ENCODE peak calls at places on chromosomes 13 and 19, in four cellular contexts. One of them, this sample, is unnamed.
A peak's percentile ranks its signal among the peaks of the same experiment; 100 is the strongest.

GRCh38 chr13:50449465-50449864 is 394.0 kb downstream of the DLEU7 start:
- DNase-seq in trophoblast cell: no peak
- DNase-seq in endothelial cell of umbilical vein: peak; percentile 72
- DNase-seq in pancreas: no peak
- DNase-seq in this sample: no peak

GRCh38 chr13:44197791-44198770 is 175.5 kb upstream of the SERP2 start:
- DNase-seq in endothelial cell of umbilical vein: no peak
- DNase-seq in pancreas: no peak
- DNase-seq in trophoblast cell: peak; percentile 94
- DNase-seq in this sample: no peak

GRCh38 chr13:99122171-99122570 is 78.5 kb upstream of the UBAC2 start:
- DNase-seq in pancreas: no peak
- DNase-seq in trophoblast cell: no peak
- DNase-seq in endothelial cell of umbilical vein: no peak
- DNase-seq in this sample: no peak

GRCh38 chr19:5578094-5578846 is 10.5 kb upstream of the TINCR start:
- DNase-seq in trophoblast cell: peak; percentile 85
- DNase-seq in pancreas: peak; percentile 74
- DNase-seq in endothelial cell of umbilical vein: peak; percentile 38
- DNase-seq in this sample: peak; percentile 53

GRCh38 chr13:70792121-70792520 is 683.9 kb upstream of the KLHL1 start:
- DNase-seq in trophoblast cell: no peak
- DNase-seq in endothelial cell of umbilical vein: no peak
- DNase-seq in pancreas: no peak
- DNase-seq in this sample: no peak

GRCh38 chr13:20945952-20946383 is 43.4 kb upstream of the XPO4 start:
- DNase-seq in pancreas: no peak
- DNase-seq in endothelial cell of umbilical vein: peak; percentile 21
- DNase-seq in trophoblast cell: peak; percentile 35
- DNase-seq in this sample: no peak

GRCh38 chr13:22428188-22428828 is 752.5 kb upstream of the SGCG start:
- DNase-seq in endothelial cell of umbilical vein: no peak
- DNase-seq in pancreas: no peak
- DNase-seq in trophoblast cell: peak; percentile 81
- DNase-seq in this sample: no peak

GRCh38 chr19:13839193-13839937 is 37.6 kb upstream of the NANOS3 start:
- DNase-seq in endothelial cell of umbilical vein: peak; percentile 87
- DNase-seq in pancreas: peak; percentile 77
- DNase-seq in trophoblast cell: peak; percentile 83
- DNase-seq in this sample: peak; percentile 77

GRCh38 chr19:48400018-48400742 is 6.7 kb downstream of the GRIN2D start:
- DNase-seq in endothelial cell of umbilical vein: peak; percentile 75
- DNase-seq in trophoblast cell: peak; percentile 83
- DNase-seq in pancreas: peak; percentile 46
- DNase-seq in this sample: peak; percentile 42

GRCh38 chr13:85197431-85197830 is 601.8 kb downstream of the SLITRK6 start:
- DNase-seq in endothelial cell of umbilical vein: peak; percentile 55
- DNase-seq in trophoblast cell: no peak
- DNase-seq in pancreas: no peak
- DNase-seq in this sample: no peak

GRCh38 chr13:46523972-46524737 is 28.8 kb upstream of the LRCH1 start:
- DNase-seq in endothelial cell of umbilical vein: peak; percentile 15
- DNase-seq in trophoblast cell: no peak
- DNase-seq in pancreas: no peak
- DNase-seq in this sample: no peak

GRCh38 chr19:43425567-43426392 is 11.1 kb downstream of the TEX101 start:
- DNase-seq in trophoblast cell: no peak
- DNase-seq in pancreas: peak; percentile 62
- DNase-seq in endothelial cell of umbilical vein: no peak
- DNase-seq in this sample: no peak

GRCh38 chr13:34833562-34834182 is 108.4 kb upstream of the NBEA start:
- DNase-seq in trophoblast cell: peak; percentile 1
- DNase-seq in endothelial cell of umbilical vein: peak; percentile 4
- DNase-seq in pancreas: no peak
- DNase-seq in this sample: no peak

GRCh38 chr19:10295305-10295846 is 5.6 kb downstream of the ICAM5 start:
- DNase-seq in trophoblast cell: peak; percentile 27
- DNase-seq in pancreas: no peak
- DNase-seq in endothelial cell of umbilical vein: peak; percentile 35
- DNase-seq in this sample: no peak

GRCh38 chr13:41765813-41766212 is 195.1 kb downstream of the VWA8 start:
- DNase-seq in trophoblast cell: no peak
- DNase-seq in endothelial cell of umbilical vein: peak; percentile 16
- DNase-seq in pancreas: no peak
- DNase-seq in this sample: no peak

GRCh38 chr13:111114362-111115050 is 604 bp upstream of the ARHGEF7 start:
- DNase-seq in trophoblast cell: peak; percentile 78
- DNase-seq in pancreas: no peak
- DNase-seq in endothelial cell of umbilical vein: peak; percentile 32
- DNase-seq in this sample: peak; percentile 55

GRCh38 chr19:36573948-36574726 is 1.0 kb upstream of the ZNF529 start:
- DNase-seq in trophoblast cell: peak; percentile 42
- DNase-seq in pancreas: peak; percentile 33
- DNase-seq in endothelial cell of umbilical vein: peak; percentile 49
- DNase-seq in this sample: no peak

GRCh38 chr13:24287748-24288287 is 21.6 kb upstream of the C1QTNF9 start:
- DNase-seq in pancreas: no peak
- DNase-seq in endothelial cell of umbilical vein: no peak
- DNase-seq in trophoblast cell: no peak
- DNase-seq in this sample: no peak

GRCh38 chr13:42747399-42747873 is 33.9 kb upstream of the FAM216B start:
- DNase-seq in trophoblast cell: peak; percentile 96
- DNase-seq in pancreas: no peak
- DNase-seq in endothelial cell of umbilical vein: peak; percentile 61
- DNase-seq in this sample: no peak

GRCh38 chr19:30637926-30638325 is 265.7 kb downstream of the ZNF536 start:
- DNase-seq in pancreas: no peak
- DNase-seq in endothelial cell of umbilical vein: no peak
- DNase-seq in trophoblast cell: no peak
- DNase-seq in this sample: no peak

GRCh38 chr19:42282036-42282762 is 13.1 kb downstream of the CIC start:
- DNase-seq in trophoblast cell: no peak
- DNase-seq in pancreas: peak; percentile 59
- DNase-seq in endothelial cell of umbilical vein: no peak
- DNase-seq in this sample: peak; percentile 51

GRCh38 chr19:45786533-45786894 is 4.2 kb upstream of the DMPK start:
- DNase-seq in trophoblast cell: no peak
- DNase-seq in pancreas: peak; percentile 45
- DNase-seq in endothelial cell of umbilical vein: no peak
- DNase-seq in this sample: no peak

GRCh38 chr13:99179460-99179859 is 21.2 kb upstream of the UBAC2 start:
- DNase-seq in trophoblast cell: no peak
- DNase-seq in endothelial cell of umbilical vein: no peak
- DNase-seq in pancreas: no peak
- DNase-seq in this sample: no peak

GRCh38 chr13:50616101-50616500 is 227.4 kb downstream of the DLEU7 start:
- DNase-seq in endothelial cell of umbilical vein: peak; percentile 21
- DNase-seq in pancreas: no peak
- DNase-seq in trophoblast cell: no peak
- DNase-seq in this sample: no peak

GRCh38 chr13:51154029-51154555 is 43.0 kb upstream of the C13orf42 start:
- DNase-seq in pancreas: no peak
- DNase-seq in endothelial cell of umbilical vein: peak; percentile 78
- DNase-seq in trophoblast cell: peak; percentile 39
- DNase-seq in this sample: no peak

GRCh38 chr13:27481766-27482165 is 31.4 kb upstream of the MTIF3 start:
- DNase-seq in endothelial cell of umbilical vein: peak; percentile 28
- DNase-seq in pancreas: peak; percentile 49
- DNase-seq in trophoblast cell: peak; percentile 77
- DNase-seq in this sample: peak; percentile 15

GRCh38 chr13:20191902-20192469 is 752 bp downstream of the GJB2 start:
- DNase-seq in endothelial cell of umbilical vein: no peak
- DNase-seq in pancreas: peak; percentile 43
- DNase-seq in trophoblast cell: peak; percentile 68
- DNase-seq in this sample: no peak

GRCh38 chr19:42068756-42069571 is 1.0 kb downstream of the GRIK5 start:
- DNase-seq in trophoblast cell: no peak
- DNase-seq in endothelial cell of umbilical vein: no peak
- DNase-seq in pancreas: no peak
- DNase-seq in this sample: no peak

GRCh38 chr19:40356681-40357595 is 8.4 kb downstream of the PLD3 start:
- DNase-seq in endothelial cell of umbilical vein: no peak
- DNase-seq in trophoblast cell: no peak
- DNase-seq in pancreas: no peak
- DNase-seq in this sample: no peak

GRCh38 chr13:47705185-47705584 is 295.9 kb downstream of the SUCLA2 start:
- DNase-seq in trophoblast cell: no peak
- DNase-seq in endothelial cell of umbilical vein: no peak
- DNase-seq in pancreas: no peak
- DNase-seq in this sample: no peak

GRCh38 chr19:13104848-13105646 is 2.4 kb upstream of the LYL1 start:
- DNase-seq in pancreas: no peak
- DNase-seq in trophoblast cell: no peak
- DNase-seq in endothelial cell of umbilical vein: no peak
- DNase-seq in this sample: no peak

GRCh38 chr19:47351545-47351944 is 2.4 kb downstream of the DHX34 start:
- DNase-seq in trophoblast cell: no peak
- DNase-seq in endothelial cell of umbilical vein: peak; percentile 40
- DNase-seq in pancreas: no peak
- DNase-seq in this sample: no peak

GRCh38 chr13:100549316-100549715 is 39.3 kb downstream of the GGACT start:
- DNase-seq in endothelial cell of umbilical vein: no peak
- DNase-seq in trophoblast cell: no peak
- DNase-seq in pancreas: no peak
- DNase-seq in this sample: no peak

GRCh38 chr19:40567750-40568494 is 8.8 kb upstream of the SHKBP1 start:
- DNase-seq in endothelial cell of umbilical vein: no peak
- DNase-seq in trophoblast cell: peak; percentile 51
- DNase-seq in pancreas: peak; percentile 40
- DNase-seq in this sample: no peak

GRCh38 chr19:37997911-37998344 is 90.9 kb downstream of the SIPA1L3 start:
- DNase-seq in trophoblast cell: peak; percentile 57
- DNase-seq in pancreas: peak; percentile 37
- DNase-seq in endothelial cell of umbilical vein: peak; percentile 83
- DNase-seq in this sample: no peak

GRCh38 chr13:51333421-51333820 is 6.1 kb upstream of the SERPINE3 start:
- DNase-seq in pancreas: no peak
- DNase-seq in trophoblast cell: no peak
- DNase-seq in endothelial cell of umbilical vein: no peak
- DNase-seq in this sample: no peak

DNA sequence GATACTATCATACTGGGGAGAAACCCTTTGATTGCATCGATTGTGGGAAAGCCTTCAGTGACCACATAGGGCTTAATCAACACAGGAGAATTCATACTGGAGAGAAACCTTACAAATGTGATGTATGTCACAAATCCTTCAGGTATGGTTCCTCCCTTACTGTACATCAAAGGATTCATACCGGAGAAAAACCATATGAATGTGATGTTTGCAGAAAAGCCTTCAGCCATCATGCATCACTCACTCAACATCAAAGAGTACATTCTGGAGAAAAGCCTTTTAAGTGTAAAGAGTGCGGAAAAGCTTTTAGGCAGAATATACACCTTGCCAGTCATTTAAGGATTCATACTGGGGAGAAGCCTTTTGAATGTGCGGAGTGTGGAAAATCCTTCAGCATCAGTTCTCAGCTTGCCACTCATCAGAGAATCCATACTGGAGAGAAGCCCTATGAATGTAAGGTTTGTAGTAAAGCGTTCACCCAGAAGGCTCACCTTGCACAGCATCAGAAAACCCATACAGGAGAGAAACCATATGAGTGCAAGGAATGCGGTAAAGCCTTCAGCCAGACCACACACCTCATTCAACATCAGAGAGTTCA is 12.9 kb upstream of the ZNF470 start:
- DNase-seq in pancreas: no peak
- DNase-seq in trophoblast cell: no peak
- DNase-seq in endothelial cell of umbilical vein: no peak
- DNase-seq in this sample: no peak
- H3K9me3 ChIP-seq in pancreas: peaks cover 5% of the 10 kb centered on the region
- H3K9me3 ChIP-seq in trophoblast cell: peaks cover 6% of the 10 kb centered on the region
- H3K9me3 ChIP-seq in endothelial cell of umbilical vein: peaks cover 17% of the 10 kb centered on the region
- H3K9me3 ChIP-seq in this sample: peaks cover 98% of the 10 kb centered on the region

GRCh38 chr13:108185218-108185617 is 30.1 kb downstream of the LIG4 start:
- DNase-seq in trophoblast cell: no peak
- DNase-seq in pancreas: no peak
- DNase-seq in endothelial cell of umbilical vein: no peak
- DNase-seq in this sample: no peak

GRCh38 chr13:108190897-108191296 is 24.4 kb downstream of the LIG4 start:
- DNase-seq in pancreas: no peak
- DNase-seq in endothelial cell of umbilical vein: no peak
- DNase-seq in trophoblast cell: no peak
- DNase-seq in this sample: no peak

GRCh38 chr13:108182652-108183051 is 32.7 kb downstream of the LIG4 start:
- DNase-seq in pancreas: no peak
- DNase-seq in endothelial cell of umbilical vein: no peak
- DNase-seq in trophoblast cell: no peak
- DNase-seq in this sample: no peak

GRCh38 chr13:108193806-108194205 is 21.5 kb downstream of the LIG4 start:
- DNase-seq in trophoblast cell: no peak
- DNase-seq in endothelial cell of umbilical vein: no peak
- DNase-seq in pancreas: no peak
- DNase-seq in this sample: no peak

DNA sequence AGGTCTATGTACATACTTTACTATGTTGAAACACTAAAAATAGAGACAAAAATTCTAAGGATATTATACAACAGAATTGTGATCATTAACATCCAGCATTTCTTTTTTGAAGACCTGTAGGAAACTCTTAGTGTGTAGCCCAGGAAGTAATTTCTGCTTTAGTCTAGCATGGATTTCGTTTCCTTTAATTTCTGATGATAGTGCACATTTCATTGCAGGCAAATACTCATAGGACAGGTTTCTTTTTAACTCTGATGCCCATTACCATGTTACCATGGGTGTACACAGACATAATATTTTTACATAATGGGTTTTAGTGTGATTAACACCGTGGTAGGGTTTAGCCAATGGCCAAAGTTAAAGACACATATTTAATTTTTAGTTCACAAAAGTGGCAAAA is 27.1 kb downstream of the LIG4 start:
- DNase-seq in endothelial cell of umbilical vein: no peak
- DNase-seq in pancreas: no peak
- DNase-seq in trophoblast cell: no peak
- DNase-seq in this sample: no peak
- H3K27ac ChIP-seq in endothelial cell of umbilical vein: no peak overlapping the region
- H3K27ac ChIP-seq in pancreas: no peak overlapping the region
- H3K27ac ChIP-seq in trophoblast cell: no peak overlapping the region
- H3K27ac ChIP-seq in this sample: no peak overlapping the region

DNA sequence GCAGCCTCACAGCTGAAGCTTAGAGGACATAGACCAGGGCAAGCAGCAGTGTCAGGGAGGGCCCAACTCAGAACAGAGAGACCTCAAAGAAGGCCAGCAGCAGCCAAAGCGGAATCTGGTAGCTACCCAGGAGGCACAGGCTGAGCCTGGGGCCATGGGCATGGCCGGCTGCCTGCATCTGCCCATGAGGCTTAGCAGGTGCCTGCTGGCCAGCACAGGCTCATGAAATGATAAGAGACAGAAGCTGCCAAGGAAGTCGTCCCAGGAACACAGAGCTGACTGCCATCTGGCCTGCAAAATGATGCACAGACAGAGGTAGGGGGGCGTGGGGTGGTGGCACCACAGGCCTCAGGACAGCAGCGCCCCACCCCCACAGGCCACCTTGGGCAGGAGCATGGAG is 29.2 kb downstream of the TUBA3C start:
- DNase-seq in pancreas: no peak
- DNase-seq in endothelial cell of umbilical vein: no peak
- DNase-seq in trophoblast cell: no peak
- DNase-seq in this sample: no peak
- H3K9me3 ChIP-seq in pancreas: no peaks in the 10 kb centered on the region
- H3K9me3 ChIP-seq in endothelial cell of umbilical vein: peaks cover 16% of the 10 kb centered on the region
- H3K9me3 ChIP-seq in trophoblast cell: peaks cover 79% of the 10 kb centered on the region
- H3K9me3 ChIP-seq in this sample: no peaks in the 10 kb centered on the region

GRCh38 chr19:35130761-35131720 is 3.8 kb downstream of the LGI4 start:
- DNase-seq in trophoblast cell: no peak
- DNase-seq in endothelial cell of umbilical vein: no peak
- DNase-seq in pancreas: no peak
- DNase-seq in this sample: no peak
- H3K27ac ChIP-seq in trophoblast cell: no peak overlapping the region
- H3K27ac ChIP-seq in endothelial cell of umbilical vein: no peak overlapping the region
- H3K27ac ChIP-seq in pancreas: no peak overlapping the region
- H3K27ac ChIP-seq in this sample: no peak overlapping the region